ENCODE peak calls at places on chromosomes 7 and 10, in eight cellular contexts. P is A549, X is ovary, Z is spleen, L is AG04450, Y is tibial artery, H is lower lobe of right lung, O is colonic mucosa. V is an unnamed sample.
A peak's percentile ranks its signal among the peaks of the same experiment; 100 is the strongest.

GRCh38 chr10:78464118-78464855 is 430.6 kb downstream of the RPS24 start:
- DNase-seq in P (no peak), X (no peak), Z (no peak), L (no peak), Y (no peak), H (no peak), O (no peak), V (no peak)

GRCh38 chr7:100556541-100556940 is 17.2 kb downstream of the SAP25 start:
- DNase-seq in P (no peak), X (no peak), Z (no peak), L (no peak), Y (no peak), H (no peak), O (no peak), V (no peak)

GRCh38 chr7:145692237-145692950 is 424.2 kb upstream of the CNTNAP2 start:
- DNase-seq in P (no peak), X (no peak), Z (no peak), L (no peak), Y (no peak), H (no peak), O (peak; percentile 27), V (no peak)

GRCh38 chr10:24822557-24822956 is 98.9 kb upstream of the ARHGAP21 start:
- DNase-seq in P (no peak), X (no peak), Z (no peak), L (no peak), Y (no peak), H (no peak), O (no peak), V (no peak)

GRCh38 chr7:20795881-20796280 is 9.2 kb upstream of the SP8 start:
- DNase-seq in P (no peak), X (no peak), Z (no peak), L (no peak), Y (no peak), H (no peak), O (no peak), V (no peak)

GRCh38 chr7:39453743-39454355 is 112.4 kb upstream of the YAE1 start:
- DNase-seq in P (peak; percentile 61), X (no peak), Z (no peak), L (peak; percentile 21), Y (no peak), H (no peak), O (peak; percentile 56), V (peak; percentile 44)

GRCh38 chr7:152643979-152644559 is 31.9 kb downstream of the XRCC2 start:
- DNase-seq in P (no peak), X (no peak), Z (no peak), L (no peak), Y (no peak), H (no peak), O (no peak), V (no peak)

GRCh38 chr7:95694334-95694733 is 78.0 kb upstream of the DYNC1I1 start:
- DNase-seq in P (no peak), X (no peak), Z (no peak), L (no peak), Y (no peak), H (no peak), O (no peak), V (no peak)

GRCh38 chr7:143222782-143223181 is 945 bp downstream of the TAS2R40 start:
- DNase-seq in P (no peak), X (no peak), Z (peak; percentile 88), L (no peak), Y (peak; percentile 48), H (peak; percentile 76), O (no peak), V (no peak)

GRCh38 chr10:107545717-107546116 is 381.2 kb upstream of the SORCS1 start:
- DNase-seq in P (no peak), X (no peak), Z (peak; percentile 69), L (no peak), Y (no peak), H (no peak), O (no peak), V (no peak)

GRCh38 chr7:74101061-74101681 is 17.6 kb downstream of the LIMK1 start:
- DNase-seq in P (no peak), X (no peak), Z (no peak), L (no peak), Y (no peak), H (no peak), O (peak; percentile 29), V (no peak)

GRCh38 chr7:107224374-107224773 is 55.6 kb downstream of the HBP1 start:
- DNase-seq in P (no peak), X (no peak), Z (no peak), L (no peak), Y (no peak), H (no peak), O (no peak), V (no peak)

DNA sequence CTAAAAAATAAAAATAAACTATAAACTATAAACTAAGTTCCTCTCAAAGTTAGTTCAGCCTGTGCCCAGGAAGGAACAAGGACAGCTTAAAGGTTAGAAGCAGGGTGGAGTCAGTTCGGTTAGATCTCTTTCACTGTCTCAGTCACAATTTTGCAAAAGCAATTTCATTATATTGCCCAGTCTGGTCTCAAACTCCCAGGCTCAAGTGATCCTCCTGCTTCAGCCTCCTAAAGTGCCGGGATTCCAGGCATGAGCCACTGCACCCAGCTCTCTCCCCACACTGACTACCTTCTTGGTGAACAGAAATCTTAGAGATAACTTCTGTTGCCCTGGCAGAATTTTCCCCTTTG is 146.3 kb upstream of the TRIM24 start:
- DNase-seq in P (no peak), X (no peak), Z (no peak), L (no peak), Y (no peak), H (no peak), O (no peak), V (no peak)
- H3K9me3 ChIP-seq in P (peaks cover 3% of the 10 kb centered on the region), X (no peaks in the 10 kb centered on the region), Z (peaks cover 7% of the 10 kb centered on the region), L (peaks cover 8% of the 10 kb centered on the region), Y (no peaks in the 10 kb centered on the region), H (no peaks in the 10 kb centered on the region), O (no peaks in the 10 kb centered on the region), V (no peaks in the 10 kb centered on the region)

GRCh38 chr10:27035163-27035562 is 65.1 kb downstream of the ANKRD26 start:
- DNase-seq in P (no peak), X (no peak), Z (no peak), L (no peak), Y (no peak), H (no peak), O (no peak), V (peak; percentile 10)
- H3K27ac ChIP-seq in P (no peak overlapping the region), X (no peak overlapping the region), Z (no peak overlapping the region), L (no peak overlapping the region), Y (no peak overlapping the region), H (no peak overlapping the region), O (no peak overlapping the region), V (peak overlapping the region; percentile 19)

DNA sequence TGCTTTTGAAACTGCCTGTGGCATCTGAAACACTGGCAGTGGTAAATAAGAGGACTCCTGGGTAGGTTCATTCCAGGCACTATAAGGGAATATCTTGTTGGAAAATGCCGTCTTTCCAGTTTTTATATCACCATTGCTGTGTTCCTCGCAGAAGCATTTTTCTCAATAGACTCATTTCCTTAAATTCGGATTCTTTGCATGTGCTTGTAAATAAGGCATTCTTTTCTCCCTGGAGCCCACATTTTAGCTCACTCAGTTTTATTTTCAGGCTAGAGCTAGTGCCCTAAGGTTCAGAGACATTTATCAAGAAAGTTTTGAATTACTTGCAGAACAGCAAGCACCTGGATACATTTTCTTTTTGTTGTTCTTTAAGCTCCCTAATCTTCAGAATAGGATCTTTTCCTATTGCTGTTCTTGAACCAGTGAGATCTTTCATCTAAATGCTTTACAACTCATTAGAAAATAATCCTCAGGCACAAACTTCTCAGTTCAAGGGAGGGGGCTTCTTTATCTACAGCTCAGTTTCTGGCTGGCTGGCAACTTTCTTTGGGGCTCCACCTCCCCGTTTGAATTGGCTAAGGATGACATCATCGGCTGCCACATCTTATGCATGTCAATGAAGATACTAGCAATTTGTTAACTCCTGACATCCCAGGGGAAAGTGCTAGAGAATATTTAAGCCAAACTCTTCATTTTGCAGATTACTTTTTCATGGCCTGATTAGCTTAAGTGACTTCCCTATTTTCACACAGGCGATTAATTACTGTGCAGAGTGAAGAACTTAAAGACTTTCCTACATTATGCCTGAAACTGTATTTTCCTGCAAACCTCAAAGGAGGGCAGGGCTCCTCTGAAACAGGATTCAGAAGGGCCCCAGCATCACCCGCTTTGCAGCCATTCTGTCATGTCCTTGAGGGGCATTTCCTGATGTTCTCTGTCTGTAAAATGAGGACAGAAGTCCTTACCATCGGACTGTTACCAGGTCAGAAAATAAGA is 133.8 kb upstream of the RSU1 start:
- DNase-seq in P (peak; percentile 13), X (no peak), Z (no peak), L (no peak), Y (no peak), H (no peak), O (no peak), V (peak; percentile 33)
- H3K9me3 ChIP-seq in P (no peaks in the 10 kb centered on the region), X (no peaks in the 10 kb centered on the region), Z (no peaks in the 10 kb centered on the region), L (no peaks in the 10 kb centered on the region), Y (no peaks in the 10 kb centered on the region), H (no peaks in the 10 kb centered on the region), O (no peaks in the 10 kb centered on the region), V (no peaks in the 10 kb centered on the region)

GRCh38 chr10:110837418-110838120 is 34.2 kb upstream of the PDCD4 start:
- DNase-seq in P (no peak), X (no peak), Z (no peak), L (no peak), Y (no peak), H (no peak), O (no peak), V (no peak)
- H3K27ac ChIP-seq in P (no peak overlapping the region), X (peak overlapping the region; percentile 85), Z (no peak overlapping the region), L (no peak overlapping the region), Y (no peak overlapping the region), H (no peak overlapping the region), O (peak overlapping the region; percentile 78), V (no peak overlapping the region)

GRCh38 chr7:64078699-64078994 is 33.4 kb downstream of the ZNF727 start:
- DNase-seq in P (no peak), X (no peak), Z (no peak), L (no peak), Y (no peak), H (no peak), O (no peak), V (no peak)
- H3K9me3 ChIP-seq in P (peaks cover 64% of the 10 kb centered on the region), X (peaks cover 78% of the 10 kb centered on the region), Z (peaks cover 100% of the 10 kb centered on the region), L (peaks cover 33% of the 10 kb centered on the region), Y (peaks cover 97% of the 10 kb centered on the region), H (peaks cover 98% of the 10 kb centered on the region), O (peaks cover 23% of the 10 kb centered on the region), V (peaks cover 18% of the 10 kb centered on the region)

V was measured in naive thymus-derived CD4-positive, alpha-beta T cell.